ENCODE peak calls at places on chromosomes 4 and X, in four cellular contexts. K, I, R and H are unnamed samples.

GRCh38 chr4:150337709-150338108 is 244.2 kb upstream of the MAB21L2 start:
- DNase-seq in K (no peak), R (peak; percentile 44), I (no peak), H (no peak)

GRCh38 chrX:103949506-103949905 is 12.9 kb upstream of the TMSB15B start:
- DNase-seq in I (no peak), K (no peak), R (no peak), H (no peak)

GRCh38 chr4:21512351-21512750 is 436.2 kb downstream of the KCNIP4 start:
- DNase-seq in R (peak; percentile 80), I (no peak), K (peak; percentile 4), H (peak; percentile 10)

GRCh38 chr4:5870220-5870619 is 22.7 kb downstream of the CRMP1 start:
- DNase-seq in R (no peak), I (no peak), K (no peak), H (no peak)

GRCh38 chr4:141697116-141697515 is 60.7 kb downstream of the IL15 start:
- DNase-seq in K (no peak), I (no peak), R (no peak), H (no peak)

GRCh38 chr4:106496066-106496465 is 127.5 kb upstream of the GIMD1 start:
- DNase-seq in R (no peak), I (no peak), K (no peak), H (no peak)

GRCh38 chrX:130110379-130111219 is at the start of gene ELF4:
- DNase-seq in R (peak; percentile 44), K (no peak), I (no peak), H (no peak)

GRCh38 chrX:138756234-138756633 is 44.7 kb upstream of the FGF13 start:
- DNase-seq in K (no peak), R (peak; percentile 67), I (no peak), H (no peak)

GRCh38 chr4:42104521-42104920 is 47.9 kb downstream of the BEND4 start:
- DNase-seq in R (no peak), I (no peak), K (no peak), H (peak; percentile 10)

GRCh38 chr4:59671037-59671436 is 1529.1 kb upstream of the ADGRL3 start:
- DNase-seq in R (no peak), I (no peak), K (no peak), H (no peak)

GRCh38 chr4:15303052-15303641 is 124.7 kb upstream of the C1QTNF7 start:
- DNase-seq in K (no peak), I (peak; percentile 64), R (no peak), H (peak; percentile 12)

GRCh38 chr4:59655996-59656395 is 1544.1 kb upstream of the ADGRL3 start:
- DNase-seq in I (no peak), K (no peak), R (no peak), H (no peak)

GRCh38 chrX:19568422-19568821 is 53.1 kb upstream of the MAP3K15 start:
- DNase-seq in K (no peak), R (no peak), I (peak; percentile 19), H (no peak)

GRCh38 chrX:119101168-119101567 is 26.4 kb downstream of the KIAA1210 start:
- DNase-seq in K (no peak), R (no peak), I (no peak), H (no peak)

GRCh38 chr4:10083861-10084641 is 32.5 kb downstream of the WDR1 start:
- DNase-seq in I (no peak), R (no peak), K (no peak), H (no peak)

GRCh38 chr4:178205826-178206225 is 763.6 kb upstream of the AGA start:
- DNase-seq in K (no peak), I (no peak), R (peak; percentile 21), H (no peak)

GRCh38 chr4:67608047-67608446 is 49.5 kb downstream of the STAP1 start:
- DNase-seq in R (no peak), K (no peak), I (no peak), H (no peak)

GRCh38 chr4:10129196-10130185 is 12.9 kb upstream of the WDR1 start:
- DNase-seq in I (no peak), K (no peak), R (no peak), H (no peak)

GRCh38 chr4:61533140-61533539 is 333.0 kb downstream of the ADGRL3 start:
- DNase-seq in R (no peak), K (no peak), I (no peak), H (no peak)

GRCh38 chrX:80216086-80216485 is 201.5 kb downstream of the TBX22 start:
- DNase-seq in I (no peak), K (no peak), R (no peak), H (no peak)

GRCh38 chrX:150664290-150664689 is 28.9 kb upstream of the MTMR1 start:
- DNase-seq in I (no peak), K (no peak), R (no peak), H (no peak)

GRCh38 chr4:24104173-24104572 is 214.3 kb upstream of the PPARGC1A start:
- DNase-seq in I (no peak), R (no peak), K (no peak), H (no peak)

GRCh38 chrX:68490644-68491043 is 8.2 kb upstream of the YIPF6 start:
- DNase-seq in I (peak; percentile 58), K (no peak), R (peak; percentile 53), H (no peak)

GRCh38 chr4:152256996-152257395 is 278.9 kb downstream of the FBXW7 start:
- DNase-seq in R (no peak), I (no peak), K (no peak), H (no peak)

GRCh38 chr4:64503945-64504675 is 94.9 kb upstream of the TECRL start:
- DNase-seq in K (no peak), R (no peak), I (no peak), H (no peak)

GRCh38 chr4:26050212-26050643 is 136.2 kb downstream of the SMIM20 start:
- DNase-seq in I (no peak), R (no peak), K (no peak), H (no peak)

GRCh38 chrX:17262123-17262522 is 112.9 kb upstream of the NHS start:
- DNase-seq in R (no peak), K (no peak), I (no peak), H (no peak)

GRCh38 chrX:1535241-1536041 is 1.5 kb downstream of the P2RY8 start:
- DNase-seq in I (no peak), K (no peak), R (no peak), H (no peak)

GRCh38 chr4:122668241-122668640 is 47.4 kb upstream of the IL21 start:
- DNase-seq in R (no peak), I (no peak), K (no peak), H (no peak)

GRCh38 chr4:86184216-86184915 is 175.5 kb downstream of the MAPK10 start:
- DNase-seq in I (no peak), K (no peak), R (no peak), H (no peak)

GRCh38 chr4:157994863-157995262 is 178.0 kb downstream of the GASK1B start:
- DNase-seq in K (no peak), I (peak; percentile 96), R (no peak), H (no peak)

GRCh38 chr4:55754754-55755350 is 64.7 kb upstream of the EXOC1L start:
- DNase-seq in R (no peak), K (peak; percentile 13), I (no peak), H (no peak)

GRCh38 chr4:61877893-61878292 is 677.8 kb downstream of the ADGRL3 start:
- DNase-seq in I (no peak), R (no peak), K (no peak), H (no peak)

GRCh38 chr4:5638976-5639375 is 69.4 kb downstream of the EVC2 start:
- DNase-seq in I (no peak), K (no peak), R (no peak), H (no peak)

GRCh38 chrX:30373951-30374350 is 64.8 kb upstream of the NR0B1 start:
- DNase-seq in I (no peak), K (no peak), R (no peak), H (no peak)

GRCh38 chrX:102847362-102847761 is 89.7 kb upstream of the RAB40AL start:
- DNase-seq in R (no peak), K (no peak), I (no peak), H (no peak)
- TF ChIP-seq POLR2AphosphoS5 in R (no peak), K (no peak), I (no peak), H (no peak)

GRCh38 chr4:184347251-184348239 is 126.8 kb downstream of the IRF2 start:
- DNase-seq in I (no peak), K (no peak), R (peak; percentile 94), H (no peak)
- TF ChIP-seq POLR2AphosphoS5 in I (no peak), K (no peak), R (peak; percentile 62), H (no peak)

GRCh38 chr4:8050555-8051206 is 107.9 kb downstream of the ABLIM2 start:
- DNase-seq in K (no peak), I (peak; percentile 92), R (peak; percentile 88), H (no peak)
- TF ChIP-seq POLR2AphosphoS5 in K (no peak), I (no peak), R (peak; percentile 15), H (no peak)

GRCh38 chr4:172998527-172999469 is 169.8 kb upstream of the GALNT7 start:
- DNase-seq in K (no peak), R (peak; percentile 19), I (no peak), H (no peak)
- TF ChIP-seq POLR2AphosphoS5 in K (no peak), R (no peak), I (no peak), H (no peak)

GRCh38 chr4:82284858-82285805 is 88.7 kb downstream of the HNRNPD start:
- DNase-seq in K (peak; percentile 96), R (peak; percentile 99), I (peak; percentile 98), H (peak; percentile 87)
- TF ChIP-seq POLR2AphosphoS5 in K (no peak), R (no peak), I (no peak), H (peak; percentile 20)

GRCh38 chrX:71302461-71303213 is 1.1 kb downstream of the ITGB1BP2 start:
- DNase-seq in K (no peak), R (no peak), I (no peak), H (no peak)
- TF ChIP-seq POLR2AphosphoS5 in K (no peak), R (no peak), I (no peak), H (no peak)

DNA sequence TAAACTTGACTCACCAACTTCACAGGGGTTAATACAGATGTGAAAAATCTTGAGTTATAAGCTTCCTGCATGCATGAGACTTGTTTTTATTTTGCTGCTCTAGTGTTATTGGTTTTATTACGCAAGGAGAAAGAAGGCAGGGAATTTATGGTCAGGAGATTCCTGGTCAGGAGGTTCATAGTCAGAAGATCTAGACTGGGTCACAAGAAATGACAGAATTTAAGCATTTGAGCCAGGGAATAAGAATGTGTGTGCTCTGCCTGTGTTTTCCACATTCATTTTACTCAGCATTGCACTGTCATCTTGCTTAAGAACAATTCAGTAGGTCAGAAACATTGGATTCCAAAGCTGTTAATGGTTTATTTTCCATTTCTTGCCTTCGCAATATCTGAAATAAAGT is 2522.1 kb downstream of the ARAP2 start:
- DNase-seq in K (no peak), R (no peak), I (no peak), H (no peak)
- TF ChIP-seq POLR2AphosphoS5 in K (no peak), R (no peak), I (no peak), H (no peak)